ENCODE peak calls at places on chromosomes 5 and 9, in nine cellular contexts. I is SK-N-SH, R is mesenchymal stem cell, E is neuronal stem cell, L is neural progenitor cell, D is mesendoderm, B is GM23248, V is HepG2, H is IMR-90. Z is an unnamed sample. For H3K27me3, the result is how much of the 10 kb centered on the place peaks cover.

GRCh38 chr5:76298852-76299251 is 104.2 kb upstream of the IQGAP2 start:
- DNase-seq in I (no peak), R (no peak), E (no peak), L (no peak), D (no peak), B (no peak), V (no peak), H (no peak), Z (no peak)

GRCh38 chr9:133948138-133948537 is 44.0 kb downstream of the VAV2 start:
- DNase-seq in I (no peak), R (no peak), E (no peak), L (no peak), D (no peak), B (no peak), V (no peak), H (no peak), Z (peak)

GRCh38 chr5:32753051-32753450 is 41.9 kb downstream of the NPR3 start:
- DNase-seq in I (no peak), R (peak), E (no peak), L (no peak), D (no peak), B (peak), V (no peak), H (peak), Z (peak)

GRCh38 chr5:68274847-68275700 is 59.5 kb downstream of the PIK3R1 start:
- DNase-seq in I (no peak), R (no peak), E (no peak), L (no peak), D (no peak), B (no peak), V (no peak), H (no peak), Z (no peak)

GRCh38 chr5:30572279-30572678 is 621.2 kb upstream of the CDH6 start:
- DNase-seq in I (no peak), R (no peak), E (no peak), L (no peak), D (peak), B (no peak), V (peak), H (no peak), Z (no peak)

GRCh38 chr5:66329078-66329477 is 185.0 kb downstream of the SREK1 start:
- DNase-seq in I (no peak), R (no peak), E (no peak), L (no peak), D (peak), B (no peak), V (no peak), H (no peak), Z (no peak)

GRCh38 chr9:95373069-95373681 is 55.7 kb upstream of the FANCC start:
- DNase-seq in I (peak), R (no peak), E (no peak), L (no peak), D (no peak), B (no peak), V (no peak), H (no peak), Z (no peak)

GRCh38 chr9:89661956-89662717 is 57.3 kb downstream of the GADD45G start:
- DNase-seq in I (peak), R (peak), E (peak), L (peak), D (peak), B (peak), V (peak), H (peak), Z (peak)

GRCh38 chr5:60701317-60701988 is 1.5 kb upstream of the DEPDC1B start:
- DNase-seq in I (no peak), R (no peak), E (no peak), L (no peak), D (peak), B (peak), V (no peak), H (no peak), Z (no peak)

GRCh38 chr5:50663636-50664035 is 2.8 kb upstream of the PARP8 start:
- DNase-seq in I (no peak), R (no peak), E (no peak), L (no peak), D (no peak), B (no peak), V (no peak), H (no peak), Z (no peak)

GRCh38 chr9:127166651-127167524 is 44.5 kb upstream of the ANGPTL2 start:
- DNase-seq in I (no peak), R (no peak), E (no peak), L (no peak), D (no peak), B (peak), V (no peak), H (peak), Z (peak)

GRCh38 chr9:1267581-1267980 is 217.4 kb downstream of the DMRT2 start:
- DNase-seq in I (no peak), R (no peak), E (no peak), L (no peak), D (no peak), B (no peak), V (no peak), H (no peak), Z (no peak)

GRCh38 chr5:145697251-145698016 is 137.7 kb downstream of the PRELID2 start:
- DNase-seq in I (peak), R (peak), E (no peak), L (peak), D (peak), B (peak), V (peak), H (peak), Z (peak)

GRCh38 chr9:116390306-116391228 is 237.0 kb downstream of the PAPPA start:
- DNase-seq in I (no peak), R (no peak), E (no peak), L (no peak), D (peak), B (no peak), V (no peak), H (no peak), Z (no peak)

GRCh38 chr9:88523056-88523455 is 11.9 kb upstream of the NXNL2 start:
- DNase-seq in I (no peak), R (peak), E (no peak), L (no peak), D (no peak), B (peak), V (no peak), H (peak), Z (no peak)

GRCh38 chr9:36632892-36633291 is 60.2 kb downstream of the MELK start:
- DNase-seq in I (peak), R (peak), E (no peak), L (peak), D (peak), B (peak), V (peak), H (peak), Z (peak)

GRCh38 chr9:90815183-90815943 is 13.7 kb downstream of the SYK start:
- DNase-seq in I (no peak), R (peak), E (no peak), L (no peak), D (peak), B (no peak), V (no peak), H (peak), Z (no peak)

GRCh38 chr5:146710348-146710747 is 168.2 kb downstream of the PPP2R2B start:
- DNase-seq in I (no peak), R (no peak), E (no peak), L (no peak), D (no peak), B (no peak), V (no peak), H (no peak), Z (no peak)

GRCh38 chr5:157216395-157217142 is 35.9 kb downstream of the ITK start:
- DNase-seq in I (no peak), R (no peak), E (no peak), L (no peak), D (no peak), B (no peak), V (no peak), H (no peak), Z (no peak)

GRCh38 chr5:133467712-133468463 is 144.5 kb downstream of the FSTL4 start:
- DNase-seq in I (no peak), R (no peak), E (no peak), L (no peak), D (no peak), B (no peak), V (no peak), H (no peak), Z (no peak)

GRCh38 chr5:133467325-133467700 is 145.0 kb downstream of the FSTL4 start:
- DNase-seq in I (no peak), R (no peak), E (no peak), L (no peak), D (peak), B (no peak), V (no peak), H (no peak), Z (no peak)

GRCh38 chr5:133469846-133470245 is 142.5 kb downstream of the FSTL4 start:
- DNase-seq in I (no peak), R (no peak), E (no peak), L (no peak), D (no peak), B (no peak), V (no peak), H (no peak), Z (no peak)

GRCh38 chr5:133471699-133472098 is 140.6 kb downstream of the FSTL4 start:
- DNase-seq in I (no peak), R (no peak), E (no peak), L (no peak), D (peak), B (no peak), V (no peak), H (no peak), Z (no peak)

GRCh38 chr5:133469252-133469651 is 143.1 kb downstream of the FSTL4 start:
- DNase-seq in I (no peak), R (no peak), E (no peak), L (no peak), D (no peak), B (no peak), V (no peak), H (no peak), Z (no peak)
- H3K4me2 ChIP-seq in I (no peak), R (no peak), E (no peak), L (no peak), D (no peak), B (no peak), V (no peak), H (no peak), Z (no peak)

DNA sequence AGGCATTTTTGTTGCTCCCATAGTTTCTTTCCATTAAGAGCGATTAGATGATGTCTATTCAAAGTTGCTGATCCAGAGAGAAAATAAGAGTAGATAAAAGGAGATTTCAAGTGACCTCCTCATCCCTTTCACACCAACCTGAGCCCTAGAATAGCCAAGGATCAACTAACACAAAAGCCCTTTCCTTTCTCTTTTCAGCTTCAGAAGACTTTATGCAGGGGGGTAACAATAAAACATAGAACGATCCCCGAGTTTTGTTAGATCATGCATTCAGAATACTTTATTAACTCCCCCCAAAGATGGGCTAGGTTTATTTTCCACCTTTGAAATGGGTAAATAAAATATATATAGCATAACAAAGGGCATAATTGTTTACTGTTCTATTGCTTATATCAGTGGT is 5.0 kb downstream of the NR2F1-AS1 start:
- DNase-seq in I (no peak), R (no peak), E (no peak), L (peak), D (no peak), B (no peak), V (no peak), H (no peak), Z (no peak)
- H3K27me3 ChIP-seq in I (under half), R (under half), E (under half), L (half or more), D (half or more), B (under half), V (under half), H (under half), Z (under half)

GRCh38 chr9:129138476-129139232 is 27.4 kb downstream of the PTPA start:
- DNase-seq in I (no peak), R (peak), E (no peak), L (no peak), D (no peak), B (peak), V (no peak), H (peak), Z (peak)
- H3K9ac ChIP-seq in I (peak), R (peak), E (no peak), L (no peak), D (peak), B (peak), V (no peak), H (peak), Z (peak)

DNA sequence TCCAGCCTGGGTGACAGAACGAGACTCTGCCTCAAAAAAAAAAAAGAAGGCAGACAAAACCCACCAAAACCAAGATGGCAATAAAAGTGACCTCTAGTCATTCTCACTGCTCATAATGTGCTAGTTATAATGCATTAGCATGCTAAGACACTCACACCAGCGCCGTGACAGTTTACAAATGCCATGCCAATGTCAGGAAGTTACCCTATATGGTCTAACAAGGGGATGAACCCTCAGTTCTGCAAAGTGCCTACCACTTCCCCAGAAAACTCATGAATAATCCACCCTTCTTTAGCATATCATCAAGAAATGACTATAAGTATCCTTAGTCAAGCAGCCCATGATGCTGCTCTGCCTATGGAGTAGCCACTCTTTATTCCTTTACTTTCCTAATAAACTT is 4.6 kb upstream of the BICD2 start:
- DNase-seq in I (no peak), R (no peak), E (no peak), L (no peak), D (no peak), B (no peak), V (no peak), H (no peak), Z (no peak)
- H3K4me2 ChIP-seq in I (no peak), R (no peak), E (no peak), L (no peak), D (no peak), B (no peak), V (no peak), H (no peak), Z (no peak)

DNA sequence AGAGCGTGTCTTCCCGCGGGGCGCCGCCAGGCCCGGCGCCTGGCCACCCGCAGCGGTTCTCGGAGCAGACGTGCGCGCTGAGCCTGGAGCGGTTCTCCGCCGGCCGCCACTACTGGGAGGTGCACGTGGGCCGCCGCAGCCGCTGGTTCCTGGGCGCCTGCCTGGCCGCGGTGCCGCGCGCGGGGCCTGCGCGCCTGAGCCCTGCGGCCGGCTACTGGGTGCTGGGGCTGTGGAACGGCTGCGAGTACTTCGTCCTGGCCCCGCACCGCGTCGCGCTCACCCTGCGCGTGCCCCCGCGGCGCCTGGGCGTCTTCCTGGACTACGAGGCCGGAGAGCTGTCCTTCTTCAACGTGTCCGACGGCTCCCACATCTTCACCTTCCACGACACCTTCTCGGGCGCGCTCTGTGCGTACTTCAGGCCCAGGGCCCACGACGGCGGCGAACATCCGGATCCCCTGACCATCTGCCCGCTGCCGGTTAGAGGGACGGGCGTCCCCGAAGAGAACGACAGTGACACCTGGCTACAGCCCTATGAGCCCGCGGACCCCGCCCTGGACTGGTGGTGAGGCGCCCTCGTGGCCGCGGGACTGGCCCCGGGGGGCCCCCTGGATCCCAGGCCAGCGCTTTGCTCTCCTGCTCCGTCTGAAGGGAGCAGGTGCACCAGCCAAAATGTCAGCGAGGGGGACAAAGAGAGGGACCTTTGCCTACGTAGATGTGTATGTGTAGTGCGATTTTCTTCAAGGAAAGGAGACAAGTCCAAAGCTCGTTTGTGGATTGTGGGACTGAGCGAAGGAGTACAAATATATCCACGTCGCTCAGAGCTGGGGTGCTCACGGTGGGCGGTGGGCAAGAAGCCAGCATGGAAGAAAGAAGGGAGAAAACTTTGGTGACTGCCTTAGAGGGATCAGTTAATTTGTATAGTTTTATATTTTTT is 19.5 kb downstream of the BTNL9 start:
- DNase-seq in I (no peak), R (no peak), E (no peak), L (peak), D (peak), B (no peak), V (no peak), H (no peak), Z (no peak)
- H3K27me3 ChIP-seq in I (half or more), R (under half), E (half or more), L (half or more), D (half or more), B (half or more), V (half or more), H (under half), Z (under half)

DNA sequence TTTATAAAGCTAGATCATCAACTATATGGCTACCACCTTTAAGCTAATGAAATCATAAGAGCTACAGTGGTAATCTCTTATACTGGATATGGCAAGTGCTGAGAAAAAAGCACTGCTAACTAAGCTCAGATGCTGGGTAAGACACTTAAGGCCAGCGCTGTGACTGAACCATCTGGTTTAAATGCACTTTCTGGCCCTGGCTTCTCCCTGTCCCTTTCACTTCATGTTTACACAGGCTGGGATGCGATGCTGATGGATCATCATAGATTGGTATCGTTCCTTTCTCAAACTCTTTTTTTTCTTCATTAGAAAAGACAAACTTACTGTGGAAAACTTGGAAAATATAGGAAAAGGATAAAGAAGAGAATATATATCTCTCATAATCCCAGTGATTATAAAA is 52.3 kb downstream of the KIF24 start:
- DNase-seq in I (peak), R (no peak), E (no peak), L (no peak), D (no peak), B (peak), V (no peak), H (no peak), Z (no peak)
- H3K9ac ChIP-seq in I (no peak), R (no peak), E (no peak), L (no peak), D (no peak), B (no peak), V (no peak), H (no peak), Z (no peak)

GRCh38 chr5:175638305-175638704 is 19.6 kb upstream of the HRH2 start:
- DNase-seq in I (no peak), R (no peak), E (no peak), L (no peak), D (peak), B (no peak), V (no peak), H (no peak), Z (no peak)

GRCh38 chr5:175642998-175643397 is 14.9 kb upstream of the HRH2 start:
- DNase-seq in I (no peak), R (no peak), E (no peak), L (no peak), D (no peak), B (no peak), V (no peak), H (no peak), Z (no peak)

GRCh38 chr5:175635854-175636253 is 22.0 kb upstream of the HRH2 start:
- DNase-seq in I (no peak), R (no peak), E (no peak), L (no peak), D (no peak), B (no peak), V (no peak), H (no peak), Z (no peak)

GRCh38 chr5:175640108-175640507 is 17.8 kb upstream of the HRH2 start:
- DNase-seq in I (no peak), R (no peak), E (no peak), L (no peak), D (no peak), B (no peak), V (no peak), H (no peak), Z (no peak)
- H3K4me2 ChIP-seq in I (no peak), R (no peak), E (no peak), L (peak), D (no peak), B (no peak), V (no peak), H (no peak), Z (no peak)